ENCODE peak calls at places on chromosomes 4 and X, in seven cellular contexts. One of them, this sample, is unnamed.

GRCh38 chr4:127783026-127783769 is 1.1 kb downstream of the HSPA4L start:
- DNase-seq in CD8-positive, alpha-beta T cell: no peak
- DNase-seq in activated CD4-positive, alpha-beta T cell treated with anti-CD3 and anti-CD28 coated beads, Interleukin-2, amount 50 U/mL, for 48 hours: no peak
- DNase-seq in tibial artery: peak
- DNase-seq in skeletal muscle cell: peak
- DNase-seq in activated gamma-delta T cell: no peak
- DNase-seq in GM12865: no peak
- DNase-seq in this sample: no peak

GRCh38 chr4:87031946-87032345 is 97.1 kb downstream of the AFF1 start:
- DNase-seq in activated gamma-delta T cell: no peak
- DNase-seq in activated CD4-positive, alpha-beta T cell treated with anti-CD3 and anti-CD28 coated beads, Interleukin-2, amount 50 U/mL, for 48 hours: no peak
- DNase-seq in CD8-positive, alpha-beta T cell: no peak
- DNase-seq in GM12865: no peak
- DNase-seq in skeletal muscle cell: no peak
- DNase-seq in tibial artery: no peak
- DNase-seq in this sample: no peak

GRCh38 chr4:53858744-53859143 is 205.7 kb downstream of the CHIC2 start:
- DNase-seq in skeletal muscle cell: no peak
- DNase-seq in activated CD4-positive, alpha-beta T cell treated with anti-CD3 and anti-CD28 coated beads, Interleukin-2, amount 50 U/mL, for 48 hours: no peak
- DNase-seq in GM12865: no peak
- DNase-seq in activated gamma-delta T cell: no peak
- DNase-seq in CD8-positive, alpha-beta T cell: no peak
- DNase-seq in tibial artery: no peak
- DNase-seq in this sample: no peak

GRCh38 chrX:9279271-9279596 is 185.6 kb upstream of the TBL1X start:
- DNase-seq in GM12865: peak
- DNase-seq in CD8-positive, alpha-beta T cell: no peak
- DNase-seq in activated gamma-delta T cell: no peak
- DNase-seq in skeletal muscle cell: no peak
- DNase-seq in activated CD4-positive, alpha-beta T cell treated with anti-CD3 and anti-CD28 coated beads, Interleukin-2, amount 50 U/mL, for 48 hours: no peak
- DNase-seq in tibial artery: no peak
- DNase-seq in this sample: no peak

GRCh38 chr4:163679189-163679588 is 184.7 kb downstream of the TMA16 start:
- DNase-seq in activated gamma-delta T cell: no peak
- DNase-seq in CD8-positive, alpha-beta T cell: no peak
- DNase-seq in skeletal muscle cell: no peak
- DNase-seq in activated CD4-positive, alpha-beta T cell treated with anti-CD3 and anti-CD28 coated beads, Interleukin-2, amount 50 U/mL, for 48 hours: no peak
- DNase-seq in GM12865: peak
- DNase-seq in tibial artery: no peak
- DNase-seq in this sample: peak

GRCh38 chrX:333611-334311 is 15.2 kb upstream of the GTPBP6 start:
- DNase-seq in activated gamma-delta T cell: no peak
- DNase-seq in skeletal muscle cell: no peak
- DNase-seq in CD8-positive, alpha-beta T cell: no peak
- DNase-seq in activated CD4-positive, alpha-beta T cell treated with anti-CD3 and anti-CD28 coated beads, Interleukin-2, amount 50 U/mL, for 48 hours: no peak
- DNase-seq in GM12865: no peak
- DNase-seq in tibial artery: no peak
- DNase-seq in this sample: no peak

GRCh38 chrX:150212672-150213480 is 150.2 kb upstream of the MAMLD1 start:
- DNase-seq in GM12865: no peak
- DNase-seq in activated gamma-delta T cell: no peak
- DNase-seq in CD8-positive, alpha-beta T cell: no peak
- DNase-seq in activated CD4-positive, alpha-beta T cell treated with anti-CD3 and anti-CD28 coated beads, Interleukin-2, amount 50 U/mL, for 48 hours: no peak
- DNase-seq in tibial artery: no peak
- DNase-seq in skeletal muscle cell: no peak
- DNase-seq in this sample: no peak

GRCh38 chrX:40244980-40245379 is 147.2 kb upstream of the BCOR start:
- DNase-seq in CD8-positive, alpha-beta T cell: no peak
- DNase-seq in activated gamma-delta T cell: no peak
- DNase-seq in tibial artery: no peak
- DNase-seq in skeletal muscle cell: no peak
- DNase-seq in activated CD4-positive, alpha-beta T cell treated with anti-CD3 and anti-CD28 coated beads, Interleukin-2, amount 50 U/mL, for 48 hours: no peak
- DNase-seq in GM12865: no peak
- DNase-seq in this sample: no peak

This sample was measured in A673.